ENCODE peak calls at places on chromosomes 12 and 14, in eight cellular contexts. Q, D, V, F, Z, W, K and L are unnamed samples.

GRCh38 chr12:5889381-5890047 is 55.5 kb downstream of the ANO2 start:
- DNase-seq in Q (no peak), V (no peak), F (peak; percentile 45), Z (no peak), D (no peak), W (no peak), K (no peak), L (no peak)

GRCh38 chr12:96061864-96062453 is 26.6 kb upstream of the LTA4H start:
- DNase-seq in V (peak; percentile 74), F (peak; percentile 94), Z (peak; percentile 72), W (peak; percentile 84), D (peak; percentile 61), K (peak; percentile 61), Q (peak; percentile 87), L (peak; percentile 67)

GRCh38 chr12:94571556-94571955 is 78.8 kb downstream of the TMCC3 start:
- DNase-seq in Q (peak; percentile 85), Z (no peak), F (peak; percentile 21), K (no peak), W (no peak), V (peak; percentile 90), D (no peak), L (no peak)

GRCh38 chr14:105149146-105149781 is 19.3 kb downstream of the JAG2 start:
- DNase-seq in Z (no peak), W (no peak), Q (no peak), K (peak; percentile 12), D (no peak), V (no peak), F (no peak), L (no peak)

GRCh38 chr12:50751921-50752721 is 11.8 kb upstream of the ATF1 start:
- DNase-seq in D (no peak), Z (peak; percentile 60), Q (no peak), K (no peak), F (no peak), W (no peak), V (peak; percentile 26), L (no peak)

GRCh38 chr12:69468237-69469026 is 1.8 kb upstream of the FRS2 start:
- DNase-seq in D (no peak), K (no peak), V (peak; percentile 63), W (no peak), F (no peak), Z (no peak), Q (no peak), L (no peak)

GRCh38 chr14:23101986-23102625 is 2.7 kb downstream of the CIROP start:
- DNase-seq in V (no peak), Q (no peak), F (no peak), W (no peak), D (no peak), Z (no peak), K (no peak), L (no peak)

GRCh38 chr14:26255213-26255612 is 342.6 kb downstream of the NOVA1 start:
- DNase-seq in Q (peak; percentile 8), Z (no peak), D (no peak), F (peak; percentile 15), K (no peak), W (no peak), V (no peak), L (no peak)

GRCh38 chr14:78091361-78091760 is 78.8 kb upstream of the NRXN3 start:
- DNase-seq in Z (no peak), F (no peak), Q (no peak), K (no peak), W (no peak), D (no peak), V (no peak), L (no peak)

GRCh38 chr12:16515666-16516065 is 90.3 kb downstream of the LMO3 start:
- DNase-seq in D (no peak), V (no peak), W (no peak), K (no peak), Z (no peak), F (peak; percentile 0), Q (peak; percentile 11), L (no peak)

GRCh38 chr14:65334765-65335411 is 77.6 kb upstream of the FUT8 start:
- DNase-seq in F (peak; percentile 21), Z (no peak), D (no peak), K (no peak), V (peak; percentile 32), Q (no peak), W (peak; percentile 43), L (no peak)